ENCODE peak calls at places on chromosomes 7 and 10, in seven cellular contexts. One of them, this sample, is unnamed.

GRCh38 chr7:66125052-66125694 is 10.5 kb downstream of the CRCP start:
- DNase-seq in mesenchymal stem cell: no peak
- DNase-seq in IMR-90: no peak
- DNase-seq in H1: no peak
- DNase-seq in trophoblast cell: no peak
- DNase-seq in mesendoderm: no peak
- DNase-seq in H9: no peak
- DNase-seq in this sample: no peak

GRCh38 chr10:112953760-112954159 is 3.7 kb downstream of the TCF7L2 start:
- DNase-seq in trophoblast cell: no peak
- DNase-seq in H1: no peak
- DNase-seq in mesendoderm: no peak
- DNase-seq in IMR-90: peak
- DNase-seq in H9: no peak
- DNase-seq in mesenchymal stem cell: peak
- DNase-seq in this sample: no peak

GRCh38 chr10:132397671-132398565 is 918 bp downstream of the PWWP2B start:
- DNase-seq in mesendoderm: no peak
- DNase-seq in H9: no peak
- DNase-seq in trophoblast cell: peak
- DNase-seq in mesenchymal stem cell: peak
- DNase-seq in H1: no peak
- DNase-seq in IMR-90: peak
- DNase-seq in this sample: no peak

GRCh38 chr7:35630573-35630972 is 64.4 kb downstream of the HERPUD2 start:
- DNase-seq in H1: no peak
- DNase-seq in H9: no peak
- DNase-seq in IMR-90: peak
- DNase-seq in trophoblast cell: no peak
- DNase-seq in mesenchymal stem cell: peak
- DNase-seq in mesendoderm: no peak
- DNase-seq in this sample: no peak

GRCh38 chr10:14588084-14588937 is 186.4 kb downstream of the FAM107B start:
- DNase-seq in trophoblast cell: peak
- DNase-seq in IMR-90: peak
- DNase-seq in H9: peak
- DNase-seq in H1: no peak
- DNase-seq in mesendoderm: no peak
- DNase-seq in mesenchymal stem cell: peak
- DNase-seq in this sample: no peak

GRCh38 chr7:155411718-155412415 is 46.1 kb upstream of the EN2 start:
- DNase-seq in mesendoderm: no peak
- DNase-seq in IMR-90: no peak
- DNase-seq in mesenchymal stem cell: no peak
- DNase-seq in H1: no peak
- DNase-seq in H9: no peak
- DNase-seq in trophoblast cell: no peak
- DNase-seq in this sample: no peak

GRCh38 chr10:118448744-118449143 is 106.6 kb upstream of the FAM204A start:
- DNase-seq in mesendoderm: no peak
- DNase-seq in IMR-90: no peak
- DNase-seq in H1: no peak
- DNase-seq in mesenchymal stem cell: no peak
- DNase-seq in H9: no peak
- DNase-seq in trophoblast cell: no peak
- DNase-seq in this sample: no peak

GRCh38 chr7:7272294-7272693 is 90.0 kb downstream of the C1GALT1 start:
- DNase-seq in trophoblast cell: no peak
- DNase-seq in mesendoderm: no peak
- DNase-seq in IMR-90: peak
- DNase-seq in H9: no peak
- DNase-seq in mesenchymal stem cell: no peak
- DNase-seq in H1: no peak
- DNase-seq in this sample: no peak

GRCh38 chr10:78177431-78178185 is 143.9 kb downstream of the RPS24 start:
- DNase-seq in H9: no peak
- DNase-seq in mesenchymal stem cell: no peak
- DNase-seq in H1: no peak
- DNase-seq in IMR-90: no peak
- DNase-seq in trophoblast cell: no peak
- DNase-seq in mesendoderm: no peak
- DNase-seq in this sample: peak

GRCh38 chr10:69327463-69328345 is 49.4 kb downstream of the HK1 start:
- DNase-seq in mesendoderm: no peak
- DNase-seq in mesenchymal stem cell: peak
- DNase-seq in H1: no peak
- DNase-seq in IMR-90: peak
- DNase-seq in trophoblast cell: peak
- DNase-seq in H9: no peak
- DNase-seq in this sample: no peak

GRCh38 chr10:2619472-2619871 is 447.9 kb upstream of the PFKP start:
- DNase-seq in H1: no peak
- DNase-seq in mesenchymal stem cell: peak
- DNase-seq in mesendoderm: peak
- DNase-seq in trophoblast cell: no peak
- DNase-seq in H9: no peak
- DNase-seq in IMR-90: no peak
- DNase-seq in this sample: no peak

GRCh38 chr7:47040795-47041194 is 541.1 kb downstream of the TNS3 start:
- DNase-seq in mesenchymal stem cell: peak
- DNase-seq in IMR-90: no peak
- DNase-seq in mesendoderm: no peak
- DNase-seq in H1: no peak
- DNase-seq in H9: no peak
- DNase-seq in trophoblast cell: no peak
- DNase-seq in this sample: no peak

GRCh38 chr7:105885386-105886111 is 9.2 kb upstream of the ATXN7L1 start:
- DNase-seq in H1: no peak
- DNase-seq in H9: no peak
- DNase-seq in mesendoderm: no peak
- DNase-seq in IMR-90: no peak
- DNase-seq in mesenchymal stem cell: peak
- DNase-seq in trophoblast cell: no peak
- DNase-seq in this sample: no peak

GRCh38 chr7:24884401-24884800 is 95.6 kb downstream of the OSBPL3 start:
- DNase-seq in trophoblast cell: no peak
- DNase-seq in IMR-90: no peak
- DNase-seq in mesendoderm: no peak
- DNase-seq in H1: no peak
- DNase-seq in H9: no peak
- DNase-seq in mesenchymal stem cell: no peak
- DNase-seq in this sample: no peak

GRCh38 chr10:74039561-74040145 is 41.7 kb downstream of the VCL start:
- DNase-seq in mesendoderm: no peak
- DNase-seq in H9: no peak
- DNase-seq in trophoblast cell: no peak
- DNase-seq in H1: no peak
- DNase-seq in IMR-90: peak
- DNase-seq in mesenchymal stem cell: peak
- DNase-seq in this sample: no peak

GRCh38 chr10:125112697-125113494 is 47.5 kb downstream of the CTBP2 start:
- DNase-seq in mesenchymal stem cell: peak
- DNase-seq in H9: no peak
- DNase-seq in mesendoderm: peak
- DNase-seq in H1: no peak
- DNase-seq in trophoblast cell: no peak
- DNase-seq in IMR-90: no peak
- DNase-seq in this sample: no peak

GRCh38 chr10:125113661-125114388 is 46.5 kb downstream of the CTBP2 start:
- DNase-seq in mesendoderm: no peak
- DNase-seq in H1: no peak
- DNase-seq in trophoblast cell: no peak
- DNase-seq in H9: no peak
- DNase-seq in IMR-90: no peak
- DNase-seq in mesenchymal stem cell: no peak
- DNase-seq in this sample: no peak

GRCh38 chr10:125107972-125108580 is 52.3 kb downstream of the CTBP2 start:
- DNase-seq in trophoblast cell: no peak
- DNase-seq in mesenchymal stem cell: no peak
- DNase-seq in IMR-90: no peak
- DNase-seq in H1: no peak
- DNase-seq in mesendoderm: no peak
- DNase-seq in H9: no peak
- DNase-seq in this sample: no peak

GRCh38 chr10:125114761-125115391 is 45.5 kb downstream of the CTBP2 start:
- DNase-seq in trophoblast cell: no peak
- DNase-seq in H1: no peak
- DNase-seq in mesenchymal stem cell: no peak
- DNase-seq in IMR-90: no peak
- DNase-seq in mesendoderm: no peak
- DNase-seq in H9: no peak
- DNase-seq in this sample: no peak

GRCh38 chr10:125111350-125111749 is 49.0 kb downstream of the CTBP2 start:
- DNase-seq in H1: no peak
- DNase-seq in mesendoderm: no peak
- DNase-seq in trophoblast cell: no peak
- DNase-seq in IMR-90: no peak
- DNase-seq in H9: no peak
- DNase-seq in mesenchymal stem cell: no peak
- DNase-seq in this sample: no peak
- H2BK120ac ChIP-seq in H1: no peak
- H2BK120ac ChIP-seq in mesendoderm: no peak
- H2BK120ac ChIP-seq in trophoblast cell: no peak
- H2BK120ac ChIP-seq in IMR-90: no peak
- H2BK120ac ChIP-seq in H9: no peak
- H2BK120ac ChIP-seq in mesenchymal stem cell: no peak
- H2BK120ac ChIP-seq in this sample: no peak

DNA sequence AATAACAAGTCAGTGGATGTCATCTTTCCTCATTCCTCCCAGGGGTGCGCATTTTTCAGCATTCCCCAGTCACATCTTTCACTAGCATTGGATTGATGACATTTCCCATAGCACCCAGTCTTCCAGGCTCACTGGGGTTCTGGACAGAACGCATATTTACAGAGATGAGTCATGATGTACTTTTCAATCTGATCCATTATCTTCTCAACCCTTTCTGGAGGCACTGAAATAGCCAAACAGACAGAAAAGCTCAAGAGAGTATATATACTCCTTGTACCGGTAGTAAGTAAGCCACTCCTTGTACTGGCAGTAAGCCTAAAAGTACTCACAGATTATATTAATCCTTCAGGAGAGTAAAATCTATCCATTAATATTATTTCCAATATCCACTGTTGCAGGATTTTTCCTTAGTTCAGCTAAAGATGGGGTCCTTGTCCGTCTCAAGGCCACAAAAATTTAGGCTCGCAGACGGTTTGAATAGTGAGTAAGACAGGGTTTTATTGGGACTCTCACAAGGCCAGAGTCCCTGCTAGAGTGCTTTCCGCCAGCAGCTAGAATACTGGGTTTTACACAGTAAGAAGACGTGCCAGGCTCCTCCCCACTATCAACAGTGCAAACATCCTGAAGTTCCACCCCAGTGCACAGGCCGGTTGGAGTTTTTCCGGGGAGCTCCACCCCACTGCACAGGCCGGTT is 60.8 kb downstream of the MDH2 start:
- DNase-seq in mesenchymal stem cell: peak
- DNase-seq in IMR-90: peak
- DNase-seq in H1: no peak
- DNase-seq in mesendoderm: peak
- DNase-seq in trophoblast cell: no peak
- DNase-seq in H9: no peak
- DNase-seq in this sample: no peak
- H2BK120ac ChIP-seq in mesenchymal stem cell: no peak
- H2BK120ac ChIP-seq in IMR-90: no peak
- H2BK120ac ChIP-seq in H1: no peak
- H2BK120ac ChIP-seq in mesendoderm: no peak
- H2BK120ac ChIP-seq in trophoblast cell: peak
- H2BK120ac ChIP-seq in H9: no peak
- H2BK120ac ChIP-seq in this sample: no peak

DNA sequence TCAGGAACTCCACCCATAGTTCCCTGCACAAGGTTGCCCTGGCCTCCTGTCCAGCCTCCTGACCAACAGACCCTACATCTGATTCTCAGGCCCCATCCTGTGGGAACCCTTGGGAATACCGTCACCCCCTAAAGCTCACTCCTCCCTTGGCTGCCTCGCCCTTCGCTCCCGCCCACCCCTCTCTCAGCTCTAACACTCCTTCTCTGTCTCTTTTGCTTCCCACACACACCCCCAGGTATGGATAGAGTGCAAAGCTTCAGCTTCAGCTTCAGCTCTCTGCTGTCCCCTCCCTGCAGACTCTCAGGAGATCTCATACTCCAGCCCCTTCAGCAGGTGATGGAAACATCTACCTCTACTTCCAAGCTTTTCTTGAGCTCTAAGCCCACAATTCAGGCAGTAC is 83.1 kb downstream of the HIF1AN start:
- DNase-seq in H1: no peak
- DNase-seq in H9: no peak
- DNase-seq in trophoblast cell: no peak
- DNase-seq in IMR-90: no peak
- DNase-seq in mesenchymal stem cell: no peak
- DNase-seq in mesendoderm: no peak
- DNase-seq in this sample: no peak
- H2BK120ac ChIP-seq in H1: no peak
- H2BK120ac ChIP-seq in H9: no peak
- H2BK120ac ChIP-seq in trophoblast cell: no peak
- H2BK120ac ChIP-seq in IMR-90: no peak
- H2BK120ac ChIP-seq in mesenchymal stem cell: no peak
- H2BK120ac ChIP-seq in mesendoderm: no peak
- H2BK120ac ChIP-seq in this sample: no peak

GRCh38 chr7:101200862-101201599 is at the start of gene MOGAT3:
- DNase-seq in H1: no peak
- DNase-seq in H9: peak
- DNase-seq in trophoblast cell: no peak
- DNase-seq in mesendoderm: no peak
- DNase-seq in mesenchymal stem cell: no peak
- DNase-seq in IMR-90: no peak
- DNase-seq in this sample: no peak

GRCh38 chr7:101195884-101196283 is 5.0 kb downstream of the MOGAT3 start:
- DNase-seq in mesendoderm: no peak
- DNase-seq in mesenchymal stem cell: no peak
- DNase-seq in IMR-90: no peak
- DNase-seq in trophoblast cell: no peak
- DNase-seq in H9: no peak
- DNase-seq in H1: no peak
- DNase-seq in this sample: no peak

GRCh38 chr7:101200504-101200861 is 353 bp downstream of the MOGAT3 start:
- DNase-seq in IMR-90: no peak
- DNase-seq in mesendoderm: no peak
- DNase-seq in H1: no peak
- DNase-seq in H9: no peak
- DNase-seq in mesenchymal stem cell: no peak
- DNase-seq in trophoblast cell: no peak
- DNase-seq in this sample: no peak

GRCh38 chr7:101197991-101198390 is 2.8 kb downstream of the MOGAT3 start:
- DNase-seq in trophoblast cell: no peak
- DNase-seq in mesendoderm: no peak
- DNase-seq in H1: no peak
- DNase-seq in H9: no peak
- DNase-seq in mesenchymal stem cell: no peak
- DNase-seq in IMR-90: no peak
- DNase-seq in this sample: no peak

DNA sequence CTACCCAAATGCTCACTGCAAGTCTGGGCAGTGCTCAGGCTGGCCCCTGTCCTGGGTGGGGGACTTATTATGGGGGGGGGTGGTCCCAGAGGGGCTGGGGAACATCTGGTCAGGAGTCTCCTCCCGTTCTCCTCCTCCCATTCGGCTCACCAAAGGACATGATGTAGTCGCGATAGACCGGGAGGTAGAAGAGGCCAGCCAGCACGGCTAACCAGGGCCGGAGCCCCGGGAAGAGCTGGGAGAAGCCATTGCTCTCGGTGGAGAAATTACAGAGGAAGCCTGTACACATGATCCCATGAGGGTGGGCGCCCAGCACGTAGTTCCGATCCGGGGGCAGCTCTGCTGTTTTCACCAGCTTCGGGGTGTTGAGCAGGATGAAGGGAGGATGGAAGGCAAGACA is 2.4 kb downstream of the MOGAT3 start:
- DNase-seq in IMR-90: no peak
- DNase-seq in trophoblast cell: no peak
- DNase-seq in H1: no peak
- DNase-seq in mesendoderm: no peak
- DNase-seq in H9: no peak
- DNase-seq in mesenchymal stem cell: no peak
- DNase-seq in this sample: no peak
- H2BK120ac ChIP-seq in IMR-90: no peak
- H2BK120ac ChIP-seq in trophoblast cell: no peak
- H2BK120ac ChIP-seq in H1: no peak
- H2BK120ac ChIP-seq in mesendoderm: no peak
- H2BK120ac ChIP-seq in H9: no peak
- H2BK120ac ChIP-seq in mesenchymal stem cell: no peak
- H2BK120ac ChIP-seq in this sample: no peak

This sample was measured in neuronal stem cell.